ENCODE peak calls at places on chromosomes 16 and 17, in five cellular contexts. V is amniotic epithelial cell; Z is kidney epithelial cell; I is stimulated activated CD8-positive, alpha-beta memory T cell treated with anti-CD3 and anti-CD28 coated beads, Interleukin-7, amount 100 ng/mL, for 24 hours; Q is stimulated activated CD4-positive, alpha-beta T cell treated with anti-CD3 and anti-CD28 coated beads, Interleukin-12 subunit alpha, Interleukin-12 subunit beta, amount 100 ng/mL, for 24 hours. L is an unnamed sample.

GRCh38 chr16:55668337-55669281 is 12.8 kb downstream of the SLC6A2 start:
- DNase-seq in Z (peak), I (no peak), V (no peak), Q (no peak), L (no peak)

GRCh38 chr17:42900460-42901331 is at the start of gene G6PC1:
- DNase-seq in Z (no peak), I (no peak), V (no peak), Q (no peak), L (no peak)

GRCh38 chr17:1649844-1650409 is at the start of gene RILP:
- DNase-seq in Q (no peak), Z (no peak), V (peak), I (no peak), L (no peak)

GRCh38 chr17:82837586-82838320 is 2.1 kb downstream of the ZNF750 start:
- DNase-seq in Z (no peak), Q (no peak), V (no peak), I (no peak), L (no peak)

GRCh38 chr16:81657224-81657623 is 121.9 kb upstream of the PLCG2 start:
- DNase-seq in I (no peak), Z (no peak), Q (no peak), V (peak), L (no peak)

GRCh38 chr16:1877089-1877488 is 5.1 kb upstream of the MEIOB start:
- DNase-seq in Z (no peak), Q (no peak), I (no peak), V (no peak), L (no peak)

GRCh38 chr17:73232587-73233373 is 28.9 kb downstream of the CPSF4L start:
- DNase-seq in I (no peak), Q (peak), Z (no peak), V (peak), L (no peak)

GRCh38 chr17:83155128-83156081 is 76.0 kb downstream of the METRNL start:
- DNase-seq in Z (no peak), I (no peak), V (peak), Q (no peak), L (peak)

GRCh38 chr16:27310576-27311448 is 3.0 kb upstream of the IL4R start:
- DNase-seq in Q (no peak), I (no peak), Z (no peak), V (peak), L (no peak)

L was measured in stimulated activated naive CD8-positive, alpha-beta T cell treated with anti-CD3 and anti-CD28 coated beads, Interleukin-15, Interleukin-2, amounts not matched to agents 100 U/mL and 50 U/mL, for 24 hours.